ENCODE peak calls at places on chromosomes 7 and 10, in four cellular contexts. U is GM23338, L is spleen, D is sigmoid colon. A is an unnamed sample.

GRCh38 chr10:91088300-91089140 is 131.9 kb upstream of the PCGF5 start:
- DNase-seq in D (no peak), U (peak), L (no peak), A (peak)

GRCh38 chr7:84025332-84025927 is 169.2 kb downstream of the SEMA3A start:
- DNase-seq in L (no peak), U (peak), D (peak), A (peak)

GRCh38 chr10:104391150-104391968 is 37.7 kb downstream of the CFAP58 start:
- DNase-seq in L (no peak), D (no peak), U (no peak), A (no peak)

GRCh38 chr7:79353720-79354468 is 99.6 kb downstream of the MAGI2 start:
- DNase-seq in U (no peak), L (peak), D (no peak), A (no peak)

GRCh38 chr7:98423043-98423442 is 22.2 kb upstream of the BAIAP2L1 start:
- DNase-seq in D (no peak), U (no peak), L (no peak), A (no peak)

GRCh38 chr10:5585517-5586222 is 60.9 kb downstream of the CALML3 start:
- DNase-seq in L (peak), U (no peak), D (peak), A (no peak)

GRCh38 chr7:42373285-42373684 is 136.3 kb upstream of the GLI3 start:
- DNase-seq in L (no peak), U (no peak), D (no peak), A (no peak)

GRCh38 chr7:40470111-40470736 is 335.4 kb downstream of the SUGCT start:
- DNase-seq in U (no peak), L (no peak), D (no peak), A (no peak)

GRCh38 chr7:77266162-77266807 is 66.7 kb upstream of the FGL2 start:
- DNase-seq in U (no peak), D (no peak), L (no peak), A (no peak)

GRCh38 chr10:63522129-63522687 is 1.0 kb downstream of the REEP3 start:
- DNase-seq in U (no peak), L (no peak), D (no peak), A (peak)

GRCh38 chr10:77974396-77975074 is 48.0 kb upstream of the DLG5 start:
- DNase-seq in L (no peak), U (peak), D (peak), A (peak)

GRCh38 chr10:42948040-42948439 is 128.8 kb upstream of the RET start:
- DNase-seq in U (no peak), D (no peak), L (no peak), A (no peak)

GRCh38 chr10:74925716-74926115 is 99.3 kb downstream of the KAT6B start:
- DNase-seq in L (no peak), U (no peak), D (no peak), A (no peak)

GRCh38 chr7:1571261-1571650 is 1.4 kb upstream of the PSMG3 start:
- DNase-seq in D (no peak), U (no peak), L (no peak), A (no peak)

GRCh38 chr7:134548877-134549276 is at the start of gene AKR1B15:
- DNase-seq in U (no peak), L (no peak), D (no peak), A (no peak)

GRCh38 chr7:42805601-42806000 is 106.3 kb downstream of the C7orf25 start:
- DNase-seq in U (no peak), L (no peak), D (no peak), A (no peak)

GRCh38 chr10:132479603-132480221 is 57.9 kb upstream of the INPP5A start:
- DNase-seq in U (no peak), D (peak), L (peak), A (no peak)

GRCh38 chr10:97390096-97390495 is 11.0 kb downstream of the RRP12 start:
- DNase-seq in D (no peak), U (no peak), L (no peak), A (no peak)

GRCh38 chr7:3027455-3027854 is 16.2 kb downstream of the CARD11 start:
- DNase-seq in D (no peak), L (no peak), U (no peak), A (no peak)

GRCh38 chr7:96786261-96786997 is 76.8 kb upstream of the SEM1 start:
- DNase-seq in D (no peak), L (no peak), U (peak), A (peak)

GRCh38 chr10:114575417-114576131 is 82.5 kb downstream of the ABLIM1 start:
- DNase-seq in L (no peak), U (no peak), D (no peak), A (no peak)
- TF ChIP-seq POLR2AphosphoS5 in L (no peak), U (no peak), D (peak), A (no peak)

GRCh38 chr7:157372300-157373232 is 35.8 kb downstream of the DNAJB6 start:
- DNase-seq in L (no peak), U (no peak), D (no peak), A (no peak)
- TF ChIP-seq POLR2AphosphoS5 in L (no peak), U (no peak), D (no peak), A (no peak)

GRCh38 chr7:143244321-143244720 is 18.9 kb upstream of the GSTK1 start:
- DNase-seq in D (no peak), L (no peak), U (no peak), A (no peak)
- TF ChIP-seq POLR2AphosphoS5 in D (no peak), L (no peak), U (no peak), A (no peak)

GRCh38 chr10:64547168-64547567 is 1026.0 kb downstream of the REEP3 start:
- DNase-seq in U (peak), L (no peak), D (no peak), A (no peak)

DNA sequence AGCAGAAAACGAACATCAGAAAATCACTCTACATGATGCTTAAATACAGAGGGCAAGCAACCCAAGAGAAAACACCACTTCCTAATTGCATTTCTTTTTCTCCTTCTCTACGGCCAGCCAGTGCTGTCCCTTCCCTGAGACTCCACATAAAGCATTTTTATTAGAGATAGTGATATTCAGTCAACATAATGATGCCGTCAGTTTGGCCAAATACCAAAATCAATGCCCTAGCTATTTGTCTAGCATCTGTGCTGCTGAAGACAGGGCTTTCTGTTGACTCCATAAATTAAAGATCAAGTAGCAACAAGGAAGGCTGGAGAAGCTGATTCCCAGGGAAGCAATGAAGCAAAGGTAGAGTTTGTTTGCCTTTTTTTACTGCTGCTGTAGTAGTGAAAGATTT is 1024.9 kb downstream of the REEP3 start:
- DNase-seq in U (no peak), L (no peak), D (no peak), A (no peak)
- TF ChIP-seq POLR2AphosphoS5 in U (no peak), L (no peak), D (no peak), A (no peak)

GRCh38 chr7:94395141-94396041 is 696 bp downstream of the COL1A2 start:
- DNase-seq in D (peak), L (no peak), U (peak), A (peak)
- TF ChIP-seq POLR2AphosphoS5 in D (peak), L (no peak), U (no peak), A (no peak)

DNA sequence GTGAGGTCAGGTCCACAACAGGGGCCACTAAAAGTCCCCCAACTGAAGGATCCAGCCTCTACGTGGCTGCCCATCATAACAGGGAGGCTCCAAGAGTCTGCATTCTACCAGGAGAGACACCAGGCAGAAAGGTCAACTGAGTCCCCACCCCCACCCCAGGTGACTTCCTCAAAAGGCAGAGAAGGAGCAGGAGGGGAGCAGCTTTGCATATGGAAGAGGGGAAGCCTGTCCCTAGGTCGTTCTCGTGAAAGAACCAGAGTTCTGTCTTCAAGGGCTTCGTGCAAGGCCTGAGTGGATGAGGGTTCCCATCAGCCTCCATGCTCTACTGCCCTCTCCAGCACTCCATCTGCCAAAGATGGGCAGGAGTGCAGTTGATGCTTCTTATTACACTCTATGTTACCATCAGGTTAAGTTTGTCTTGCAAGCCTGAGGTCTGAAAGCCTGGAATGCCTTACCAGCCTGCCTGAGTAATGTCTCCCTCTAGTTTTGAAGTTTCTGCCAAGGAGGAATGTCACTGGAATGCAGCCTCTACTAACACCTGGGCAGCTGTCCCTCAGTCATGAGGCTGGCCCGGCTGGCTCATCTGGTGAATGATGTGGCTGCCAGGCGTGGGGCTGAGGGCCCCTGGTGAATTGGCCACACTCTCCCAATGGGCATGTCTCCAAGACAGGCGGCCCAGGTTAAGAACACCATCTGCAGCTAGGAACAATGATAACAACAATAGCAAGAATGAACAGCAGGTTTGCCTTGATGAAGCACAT is 54.3 kb upstream of the SMNDC1 start:
- DNase-seq in L (no peak), D (no peak), U (peak), A (no peak)
- TF ChIP-seq POLR2AphosphoS5 in L (no peak), D (no peak), U (no peak), A (no peak)

DNA sequence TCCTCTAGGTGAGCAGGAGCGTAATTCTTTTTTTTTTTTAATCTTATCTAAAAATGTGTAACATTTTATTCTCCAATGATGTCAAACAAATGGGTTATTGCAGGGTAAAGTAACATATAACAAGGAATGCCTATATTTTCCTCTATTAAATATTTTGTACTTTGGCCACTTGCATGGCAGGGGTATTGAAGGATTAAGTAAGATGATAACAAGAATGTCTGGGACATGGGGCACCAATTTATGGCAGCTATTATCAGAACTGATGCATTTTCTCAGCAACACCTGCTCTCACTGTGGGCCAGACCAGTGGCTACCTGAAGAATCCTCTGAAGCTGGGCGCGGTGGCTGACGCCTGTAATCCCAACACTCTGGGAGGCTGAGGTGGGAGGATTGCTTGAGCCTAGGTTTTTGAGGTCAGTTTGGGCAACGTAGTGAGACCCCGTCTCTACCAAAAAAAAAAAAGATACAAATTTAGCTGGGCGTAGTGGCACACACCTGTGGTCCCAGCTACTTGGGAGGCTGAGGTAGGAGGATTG is 24.0 kb upstream of the SNX10 start:
- DNase-seq in L (no peak), U (no peak), D (no peak), A (no peak)
- TF ChIP-seq POLR2AphosphoS5 in L (no peak), U (no peak), D (no peak), A (no peak)

GRCh38 chr7:47405921-47406765 is 175.8 kb downstream of the TNS3 start:
- DNase-seq in U (no peak), D (peak), L (no peak), A (peak)
- TF ChIP-seq POLR2AphosphoS5 in U (no peak), D (peak), L (no peak), A (no peak)

GRCh38 chr10:26216949-26217395 is 398 bp downstream of the GAD2 start:
- DNase-seq in L (no peak), D (no peak), U (no peak), A (no peak)

GRCh38 chr10:26214538-26215461 is 1.8 kb upstream of the GAD2 start:
- DNase-seq in L (no peak), U (peak), D (no peak), A (no peak)

GRCh38 chr10:26215534-26215922 is 1.0 kb upstream of the GAD2 start:
- DNase-seq in U (peak), D (no peak), L (no peak), A (no peak)

GRCh38 chr10:26216577-26216948 is at the start of gene GAD2:
- DNase-seq in D (no peak), L (no peak), U (peak), A (no peak)

DNA sequence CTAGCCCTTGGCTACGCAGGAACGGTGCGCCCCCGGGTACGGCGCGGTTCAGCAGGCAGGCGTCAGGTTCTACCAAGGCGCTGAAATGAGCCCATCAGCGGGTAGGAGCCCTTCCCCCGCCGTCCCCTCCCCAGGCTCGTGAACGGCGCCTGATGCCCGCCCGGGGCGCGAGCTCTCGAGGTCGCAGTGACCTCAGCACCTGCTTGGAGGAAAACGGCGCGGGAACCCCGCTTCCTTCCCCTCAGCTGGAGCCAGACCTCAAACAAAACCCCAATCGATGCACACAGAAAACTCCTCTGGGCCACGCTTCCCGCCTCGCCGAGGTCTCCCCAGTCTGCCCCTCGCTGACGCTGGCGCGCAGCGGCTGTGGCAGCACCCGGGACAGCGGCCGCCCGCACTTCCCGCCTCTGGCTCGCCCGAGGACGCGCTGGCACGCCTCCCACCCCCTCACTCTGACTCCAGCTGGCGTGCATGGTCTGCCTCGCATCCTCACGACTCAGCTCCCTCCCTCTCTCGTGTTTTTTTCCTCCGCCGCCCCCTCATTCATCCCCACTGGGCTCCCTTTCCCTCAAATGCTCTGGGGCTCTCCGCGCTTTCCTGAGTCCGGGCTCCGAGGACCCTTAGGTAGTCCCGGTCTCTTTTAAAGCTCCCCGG is 524 bp upstream of the GAD2 start:
- DNase-seq in D (no peak), L (no peak), U (peak), A (no peak)
- TF ChIP-seq POLR2AphosphoS5 in D (no peak), L (no peak), U (no peak), A (no peak)

DNA sequence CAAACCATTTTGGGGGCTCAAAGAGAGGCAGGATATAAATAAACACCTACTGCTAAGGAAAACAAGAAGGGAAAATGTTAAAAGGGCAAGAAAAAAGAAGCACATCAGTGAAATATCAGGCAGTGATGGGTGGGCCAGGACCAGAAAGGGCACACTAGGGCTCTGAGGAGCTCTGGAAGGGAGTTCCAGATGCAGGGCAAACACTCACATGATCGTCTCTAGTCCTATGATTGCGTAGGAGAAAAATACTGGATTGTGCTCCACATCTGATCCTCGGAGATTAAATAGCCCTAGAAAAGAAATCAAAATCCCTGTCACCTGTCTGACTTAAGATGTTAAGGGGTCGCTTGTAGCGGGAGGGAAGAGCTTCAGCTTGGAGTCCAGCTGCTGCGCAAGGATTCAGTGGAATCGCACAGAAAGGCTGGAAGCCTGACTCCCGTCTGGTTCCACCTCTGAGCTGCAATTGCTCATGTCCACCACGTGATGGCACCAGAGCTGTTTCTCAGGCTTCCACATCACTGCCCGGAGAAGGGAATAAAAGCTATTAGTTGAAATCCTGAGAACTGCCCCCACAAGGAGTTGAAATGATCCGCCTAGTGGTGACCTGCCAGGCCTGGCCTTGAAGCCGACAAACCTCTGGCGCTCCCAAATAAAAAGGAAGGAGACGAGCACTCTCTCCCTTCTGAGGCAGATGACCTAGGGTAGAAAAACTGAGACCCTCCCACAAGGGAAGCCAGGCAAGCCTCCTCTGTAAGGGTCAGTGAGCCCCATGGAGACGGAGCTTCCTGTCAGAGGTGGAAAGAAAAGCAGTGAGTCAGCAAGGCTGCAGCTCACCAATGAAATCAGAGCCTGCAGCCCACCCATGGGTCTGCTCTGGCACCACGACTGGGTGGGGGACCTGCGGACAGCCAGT is 39.2 kb downstream of the XPNPEP1 start:
- DNase-seq in D (peak), L (peak), U (peak), A (peak)
- TF ChIP-seq POLR2AphosphoS5 in D (no peak), L (peak), U (no peak), A (peak)

A was measured in endothelial cell of umbilical vein.